ENCODE peak calls at places on chromosome 2, in ten cellular contexts. A, G, B, J, F, Q, K, W, Z and M are unnamed samples.

GRCh38 chr2:201357216-201357615 is at the start of gene FLACC1:
- DNase-seq in A (no peak), G (peak; percentile 39), B (no peak), J (peak; percentile 42), F (peak; percentile 75), Q (no peak), K (peak; percentile 69), W (peak; percentile 77), Z (no peak), M (no peak)

GRCh38 chr2:16763056-16763455 is 97.4 kb upstream of the CYRIA start:
- DNase-seq in A (no peak), G (no peak), B (no peak), J (no peak), F (no peak), Q (no peak), K (no peak), W (no peak), Z (no peak), M (no peak)

GRCh38 chr2:217195658-217196446 is 336.0 kb upstream of the TNP1 start:
- DNase-seq in A (no peak), G (no peak), B (no peak), J (no peak), F (no peak), Q (no peak), K (no peak), W (no peak), Z (no peak), M (no peak)

GRCh38 chr2:1988594-1988993 is 244.3 kb upstream of the PXDN start:
- DNase-seq in A (no peak), G (no peak), B (no peak), J (no peak), F (no peak), Q (no peak), K (no peak), W (no peak), Z (no peak), M (no peak)

GRCh38 chr2:67039701-67040100 is 357.4 kb upstream of the ETAA1 start:
- DNase-seq in A (no peak), G (no peak), B (no peak), J (no peak), F (no peak), Q (no peak), K (no peak), W (no peak), Z (no peak), M (no peak)

GRCh38 chr2:62570861-62571698 is 65.1 kb upstream of the TMEM17 start:
- DNase-seq in A (no peak), G (peak; percentile 58), B (no peak), J (peak; percentile 26), F (no peak), Q (peak; percentile 30), K (peak; percentile 50), W (no peak), Z (peak; percentile 40), M (peak; percentile 36)

GRCh38 chr2:20645761-20646160 is 5.1 kb downstream of the HS1BP3 start:
- DNase-seq in A (no peak), G (no peak), B (peak; percentile 49), J (no peak), F (no peak), Q (no peak), K (no peak), W (no peak), Z (no peak), M (no peak)

GRCh38 chr2:61664190-61664589 is 126.0 kb upstream of the XPO1 start:
- DNase-seq in A (no peak), G (no peak), B (no peak), J (no peak), F (no peak), Q (no peak), K (no peak), W (no peak), Z (no peak), M (no peak)

GRCh38 chr2:132438650-132439030 is 22.0 kb downstream of the GPR39 start:
- DNase-seq in A (no peak), G (peak; percentile 82), B (no peak), J (no peak), F (no peak), Q (no peak), K (no peak), W (no peak), Z (no peak), M (no peak)

DNA sequence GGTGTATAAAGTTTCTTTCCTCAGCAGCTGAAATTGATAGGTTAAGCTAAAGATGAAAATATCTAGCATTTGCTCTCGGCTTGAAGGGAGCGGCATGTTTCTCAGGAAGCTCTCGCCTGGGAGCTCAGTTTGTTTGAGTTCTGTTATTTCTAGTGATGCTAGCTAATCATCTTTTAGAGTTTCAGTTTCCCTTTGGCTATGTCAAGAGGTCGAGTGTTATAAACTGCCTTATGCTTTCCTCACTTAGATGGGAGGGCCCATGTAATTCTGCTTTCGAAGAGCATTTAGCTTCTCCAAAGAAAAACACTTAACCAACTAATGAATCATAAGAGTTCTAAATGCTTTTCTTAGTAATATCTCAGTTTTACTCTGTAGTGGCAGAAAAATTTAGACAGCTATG is 33.6 kb downstream of the PLCL1 start:
- DNase-seq in A (peak; percentile 59), G (no peak), B (no peak), J (no peak), F (no peak), Q (no peak), K (no peak), W (peak; percentile 18), Z (no peak), M (no peak)
- H3K4me3 ChIP-seq in A (peak overlapping the region; percentile 31), G (no peak overlapping the region), B (peak overlapping the region; percentile 26), J (peak overlapping the region; percentile 40), F (no peak overlapping the region), Q (no peak overlapping the region), K (no peak overlapping the region), W (peak overlapping the region; percentile 33), Z (peak overlapping the region; percentile 28), M (peak overlapping the region; percentile 8)

DNA sequence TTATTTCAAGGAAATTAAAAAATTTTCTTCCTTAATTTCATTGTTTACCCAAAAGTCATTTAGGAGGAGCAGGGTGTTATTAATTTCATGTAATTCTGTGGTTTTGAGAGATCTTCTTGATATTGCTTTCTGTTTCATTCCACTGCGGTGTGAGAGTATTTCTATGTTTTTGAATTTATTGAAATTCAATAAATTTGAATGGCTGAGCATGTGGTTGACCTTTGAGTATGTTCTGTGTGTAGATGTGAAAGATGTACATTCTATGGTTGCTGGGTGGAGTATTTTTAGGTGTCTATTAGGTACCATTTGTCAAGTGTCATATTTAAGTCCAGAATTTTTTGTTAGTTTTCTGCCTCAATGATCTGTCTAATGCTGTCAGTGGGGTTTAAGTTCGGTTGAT is 39.4 kb upstream of the LANCL1 start:
- DNase-seq in A (no peak), G (no peak), B (no peak), J (no peak), F (no peak), Q (no peak), K (no peak), W (no peak), Z (no peak), M (no peak)
- H3K27ac ChIP-seq in A (no peak overlapping the region), G (no peak overlapping the region), B (no peak overlapping the region), J (no peak overlapping the region), F (no peak overlapping the region), Q (no peak overlapping the region), K (peak overlapping the region; percentile 19), W (no peak overlapping the region), Z (no peak overlapping the region), M (no peak overlapping the region)

GRCh38 chr2:21915201-21915600 is 791.4 kb downstream of the TDRD15 start:
- DNase-seq in A (no peak), G (no peak), B (no peak), J (no peak), F (no peak), Q (no peak), K (no peak), W (no peak), Z (no peak), M (no peak)
- H3K9me3 ChIP-seq in A (no peaks in the 10 kb centered on the region), G (peaks cover 3% of the 10 kb centered on the region), B (no peaks in the 10 kb centered on the region), J (no peaks in the 10 kb centered on the region), F (no peaks in the 10 kb centered on the region), Q (no peaks in the 10 kb centered on the region), K (no peaks in the 10 kb centered on the region), W (no peaks in the 10 kb centered on the region), Z (no peaks in the 10 kb centered on the region), M (no peaks in the 10 kb centered on the region)

GRCh38 chr2:175571078-175571653 is 389.7 kb upstream of the ATP5MC3 start:
- DNase-seq in A (no peak), G (no peak), B (no peak), J (no peak), F (no peak), Q (no peak), K (no peak), W (no peak), Z (no peak), M (no peak)

GRCh38 chr2:175568109-175568730 is 386.7 kb upstream of the ATP5MC3 start:
- DNase-seq in A (no peak), G (no peak), B (no peak), J (no peak), F (no peak), Q (no peak), K (no peak), W (no peak), Z (no peak), M (no peak)

GRCh38 chr2:175567435-175568061 is 386.0 kb upstream of the ATP5MC3 start:
- DNase-seq in A (no peak), G (no peak), B (no peak), J (no peak), F (no peak), Q (no peak), K (no peak), W (no peak), Z (no peak), M (no peak)
- H3K4me3 ChIP-seq in A (no peak overlapping the region), G (no peak overlapping the region), B (no peak overlapping the region), J (peak overlapping the region; percentile 21), F (no peak overlapping the region), Q (no peak overlapping the region), K (no peak overlapping the region), W (peak overlapping the region; percentile 22), Z (no peak overlapping the region), M (no peak overlapping the region)

GRCh38 chr2:134023854-134024253 is 230.0 kb upstream of the MGAT5 start:
- DNase-seq in A (no peak), G (no peak), B (no peak), J (no peak), F (no peak), Q (no peak), K (no peak), W (no peak), Z (no peak), M (no peak)
- H3K27ac ChIP-seq in A (no peak overlapping the region), G (no peak overlapping the region), B (no peak overlapping the region), J (no peak overlapping the region), F (no peak overlapping the region), Q (no peak overlapping the region), K (no peak overlapping the region), W (no peak overlapping the region), Z (no peak overlapping the region), M (no peak overlapping the region)

GRCh38 chr2:234033174-234033573 is 17.3 kb upstream of the SPP2 start:
- DNase-seq in A (no peak), G (no peak), B (no peak), J (no peak), F (no peak), Q (no peak), K (no peak), W (no peak), Z (no peak), M (no peak)
- H3K9me3 ChIP-seq in A (no peaks in the 10 kb centered on the region), G (peaks cover 42% of the 10 kb centered on the region), B (peaks cover 10% of the 10 kb centered on the region), J (no peaks in the 10 kb centered on the region), F (peaks cover 38% of the 10 kb centered on the region), Q (no peaks in the 10 kb centered on the region), K (no peaks in the 10 kb centered on the region), W (no peaks in the 10 kb centered on the region), Z (peaks cover 10% of the 10 kb centered on the region), M (no peaks in the 10 kb centered on the region)

DNA sequence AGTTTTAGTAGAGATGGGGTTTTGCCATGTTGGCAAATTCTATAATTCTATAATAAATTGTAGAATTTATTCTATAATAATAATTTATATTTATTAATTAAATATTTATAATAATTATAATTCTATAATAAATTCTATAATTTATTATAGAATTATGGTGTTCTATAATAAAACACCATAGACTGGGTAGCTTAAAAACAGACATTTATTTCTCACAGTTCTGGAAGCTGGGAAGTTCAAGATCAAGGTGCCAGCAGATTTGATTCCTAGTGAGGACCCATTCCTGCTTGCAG is 130.9 kb upstream of the PELI1 start:
- DNase-seq in A (no peak), G (no peak), B (no peak), J (no peak), F (no peak), Q (no peak), K (no peak), W (no peak), Z (no peak), M (no peak)
- H3K4me3 ChIP-seq in A (no peak overlapping the region), G (no peak overlapping the region), B (no peak overlapping the region), J (no peak overlapping the region), F (no peak overlapping the region), Q (no peak overlapping the region), K (no peak overlapping the region), W (no peak overlapping the region), Z (no peak overlapping the region), M (peak overlapping the region; percentile 42)